ENCODE peak calls at places on chromosome 15, in seven cellular contexts. K is activated gamma-delta T cell treated with Interleukin-2 at 50 U/mL for 16 hours; L is ELF-1; F is CD8-positive, alpha-beta T cell; T is NCI-H774; G is cardiac fibroblast; N is iris pigment epithelial cell. V is an unnamed sample.
A peak's percentile ranks its signal among the peaks of the same experiment; 100 is the strongest.

GRCh38 chr15:25408428-25408827 is 30.4 kb downstream of the UBE3A start:
- DNase-seq in K (no peak), L (no peak), F (no peak), T (no peak), G (no peak), N (peak; percentile 60), V (no peak)

GRCh38 chr15:63759752-63760151 is 74.0 kb downstream of the HERC1 start:
- DNase-seq in K (no peak), L (no peak), F (no peak), T (no peak), G (no peak), N (no peak), V (peak; percentile 46)

GRCh38 chr15:68025860-68026424 is 28.2 kb upstream of the PIAS1 start:
- DNase-seq in K (no peak), L (no peak), F (no peak), T (no peak), G (no peak), N (peak; percentile 71), V (no peak)

GRCh38 chr15:33960160-33960559 is 8.1 kb upstream of the CHRM5 start:
- DNase-seq in K (no peak), L (no peak), F (no peak), T (no peak), G (no peak), N (no peak), V (no peak)

GRCh38 chr15:39285066-39285465 is 295.8 kb upstream of the THBS1 start:
- DNase-seq in K (no peak), L (no peak), F (no peak), T (no peak), G (no peak), N (no peak), V (no peak)

GRCh38 chr15:52667597-52667996 is 11.6 kb downstream of the ATOSA start:
- DNase-seq in K (no peak), L (no peak), F (no peak), T (no peak), G (peak; percentile 33), N (no peak), V (no peak)

GRCh38 chr15:25464784-25465183 is 26.0 kb upstream of the UBE3A start:
- DNase-seq in K (no peak), L (no peak), F (no peak), T (no peak), G (no peak), N (no peak), V (no peak)

GRCh38 chr15:37789881-37790280 is 144.6 kb upstream of the TMCO5A start:
- DNase-seq in K (no peak), L (no peak), F (no peak), T (no peak), G (peak; percentile 64), N (peak; percentile 74), V (no peak)

GRCh38 chr15:89406756-89407650 is 72.4 kb upstream of the POLG start:
- DNase-seq in K (no peak), L (peak; percentile 74), F (no peak), T (no peak), G (no peak), N (no peak), V (no peak)

GRCh38 chr15:42141246-42141645 is 15.2 kb downstream of the PLA2G4F start:
- DNase-seq in K (no peak), L (no peak), F (no peak), T (no peak), G (no peak), N (no peak), V (no peak)

GRCh38 chr15:54660356-54660755 is 536.4 kb downstream of the RSL24D1 start:
- DNase-seq in K (no peak), L (no peak), F (no peak), T (no peak), G (no peak), N (no peak), V (no peak)

GRCh38 chr15:45165536-45165935 is 22.2 kb downstream of the SHF start:
- DNase-seq in K (no peak), L (no peak), F (no peak), T (no peak), G (no peak), N (no peak), V (no peak)

GRCh38 chr15:60575995-60576394 is 97.1 kb upstream of the ICE2 start:
- DNase-seq in K (no peak), L (no peak), F (no peak), T (no peak), G (peak; percentile 65), N (peak; percentile 77), V (peak; percentile 17)

GRCh38 chr15:97652700-97653167 is 307.8 kb upstream of the ARRDC4 start:
- DNase-seq in K (no peak), L (peak; percentile 28), F (no peak), T (peak; percentile 29), G (no peak), N (no peak), V (no peak)